ENCODE peak calls at places on chromosomes 7 and 10, in four cellular contexts. F, X, B and E are unnamed samples.

GRCh38 chr7:72925546-72926120 is 738 bp downstream of the POM121 start:
- DNase-seq in F (no peak), X (no peak), B (peak; percentile 50), E (no peak)

GRCh38 chr7:13949450-13949849 is 40.0 kb downstream of the ETV1 start:
- DNase-seq in F (no peak), X (no peak), B (no peak), E (no peak)

GRCh38 chr7:147638566-147638965 is 952.0 kb upstream of the C7orf33 start:
- DNase-seq in F (no peak), X (no peak), B (no peak), E (no peak)

GRCh38 chr7:1495564-1496242 is 8.5 kb downstream of the INTS1 start:
- DNase-seq in F (no peak), X (no peak), B (no peak), E (no peak)

GRCh38 chr7:7176421-7177043 is 5.8 kb upstream of the C1GALT1 start:
- DNase-seq in F (no peak), X (no peak), B (no peak), E (peak; percentile 81)

GRCh38 chr10:88820990-88821389 is 18.5 kb downstream of the LIPM start:
- DNase-seq in F (no peak), X (no peak), B (no peak), E (no peak)

GRCh38 chr10:47458466-47459154 is 25.3 kb downstream of the ANXA8 start:
- DNase-seq in F (no peak), X (no peak), B (no peak), E (no peak)

GRCh38 chr10:69220041-69220451 is at the start of gene HKDC1:
- DNase-seq in F (no peak), X (no peak), B (no peak), E (peak; percentile 53)

GRCh38 chr7:70387197-70387596 is 744.7 kb upstream of the GALNT17 start:
- DNase-seq in F (no peak), X (no peak), B (no peak), E (no peak)

GRCh38 chr10:61136151-61136550 is 192.2 kb upstream of the RHOBTB1 start:
- DNase-seq in F (no peak), X (no peak), B (no peak), E (peak; percentile 73)

GRCh38 chr10:61139230-61139928 is 195.4 kb upstream of the RHOBTB1 start:
- DNase-seq in F (no peak), X (peak; percentile 12), B (no peak), E (no peak)

GRCh38 chr10:61138728-61139127 is 194.7 kb upstream of the RHOBTB1 start:
- DNase-seq in F (no peak), X (no peak), B (no peak), E (no peak)

GRCh38 chr10:61142987-61143386 is 199.0 kb upstream of the RHOBTB1 start:
- DNase-seq in F (no peak), X (no peak), B (no peak), E (no peak)

DNA sequence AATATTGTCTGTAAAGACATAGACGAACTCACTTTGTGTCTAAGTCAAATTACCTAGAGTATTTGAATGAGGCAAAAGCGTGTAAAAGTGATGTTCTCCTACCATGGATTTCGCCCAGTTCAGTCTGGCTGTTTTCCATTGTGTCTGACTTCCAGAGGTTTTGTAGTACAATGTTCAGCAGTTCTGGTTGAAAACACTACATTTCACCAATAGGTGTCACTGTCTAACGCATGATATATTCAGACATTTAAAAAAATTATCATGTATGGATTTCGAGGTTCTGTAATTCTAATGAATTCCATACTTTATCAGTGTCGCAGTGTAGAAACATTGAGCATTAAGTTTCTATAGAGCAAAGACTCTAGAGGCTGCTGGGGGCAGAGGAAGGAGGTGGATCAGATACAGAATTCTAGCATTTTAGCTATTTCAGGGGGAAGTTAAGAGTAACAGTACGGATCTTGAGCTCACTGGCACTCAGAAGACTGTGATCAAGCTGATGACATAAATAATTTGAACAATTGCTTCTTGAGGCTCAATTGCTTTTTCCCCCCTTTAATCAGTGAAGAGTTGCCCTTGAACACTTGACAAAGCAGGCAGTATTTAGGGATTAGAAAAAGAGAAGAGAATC is 196.9 kb upstream of the RHOBTB1 start:
- DNase-seq in F (no peak), X (no peak), B (peak; percentile 32), E (peak; percentile 68)
- TF ChIP-seq ETV6 in F (no peak), X (no peak), B (no peak), E (no peak)

GRCh38 chr10:49387029-49387428 is 8.9 kb downstream of the DRGX start:
- DNase-seq in F (no peak), X (no peak), B (no peak), E (no peak)
- TF ChIP-seq NR2C2 in F (no peak), X (no peak), B (no peak), E (no peak)

DNA sequence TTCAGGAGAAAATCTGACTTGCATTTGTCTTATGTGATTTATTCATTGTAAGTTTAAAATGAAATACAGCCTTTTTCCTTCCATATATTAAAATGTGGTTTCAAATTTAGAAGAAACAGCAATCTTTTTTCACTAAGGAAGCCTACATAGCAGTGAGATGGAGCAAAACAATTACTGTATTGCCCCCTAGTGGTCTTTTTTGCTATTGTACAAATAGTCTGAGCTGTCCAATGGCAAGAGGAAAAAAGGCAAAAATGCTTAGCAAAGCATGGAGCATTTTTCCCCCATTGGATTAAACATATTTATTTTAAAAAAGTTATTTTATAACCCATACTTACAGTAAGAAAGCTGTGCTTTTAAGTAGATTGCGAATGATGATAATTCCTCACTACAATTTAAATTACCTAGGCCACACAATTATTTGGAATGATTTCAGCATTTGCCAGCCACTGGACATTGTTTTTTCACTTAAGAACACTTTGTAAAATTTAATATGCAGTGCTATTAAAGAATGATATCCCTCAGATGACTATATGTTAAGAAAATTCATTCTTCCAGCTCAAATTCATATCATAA is 119.5 kb downstream of the CPED1 start:
- DNase-seq in F (peak; percentile 11), X (no peak), B (peak; percentile 77), E (peak; percentile 53)
- TF ChIP-seq ETV6 in F (no peak), X (no peak), B (no peak), E (no peak)

GRCh38 chr7:38463277-38464224 is 167.6 kb downstream of the AMPH start:
- DNase-seq in F (peak; percentile 61), X (no peak), B (no peak), E (no peak)
- TF ChIP-seq NR2C2 in F (no peak), X (no peak), B (no peak), E (no peak)

GRCh38 chr7:34846976-34847375 is 189.0 kb downstream of the NPSR1 start:
- DNase-seq in F (no peak), X (no peak), B (no peak), E (no peak)
- TF ChIP-seq ETV6 in F (no peak), X (no peak), B (no peak), E (no peak)

DNA sequence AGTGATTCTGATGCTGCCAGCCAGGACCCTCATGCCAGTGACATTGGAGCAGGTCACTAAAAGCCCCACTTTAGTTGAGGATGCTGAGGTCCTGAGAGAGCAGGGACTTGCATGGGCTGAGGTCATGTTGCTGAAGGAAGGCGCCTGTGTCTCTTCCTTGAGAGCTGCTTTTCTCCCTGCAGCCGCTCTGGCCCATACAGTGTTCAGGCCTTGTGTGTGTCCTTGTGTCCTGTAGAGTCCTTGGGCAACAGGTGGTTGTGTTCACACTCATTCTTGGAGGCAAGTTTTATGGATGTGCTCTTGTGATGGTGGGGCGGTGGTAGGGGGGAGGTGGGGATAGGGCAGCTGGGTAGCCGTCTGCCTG is 33.3 kb downstream of the TSPAN14 start:
- DNase-seq in F (no peak), X (no peak), B (no peak), E (no peak)
- TF ChIP-seq NR2C2 in F (no peak), X (no peak), B (no peak), E (no peak)

GRCh38 chr10:96043157-96043894 is at the start of gene CCNJ:
- DNase-seq in F (peak; percentile 39), X (peak; percentile 88), B (peak; percentile 85), E (peak; percentile 84)

GRCh38 chr10:96046546-96046945 is 3.2 kb downstream of the CCNJ start:
- DNase-seq in F (no peak), X (no peak), B (no peak), E (no peak)

GRCh38 chr10:96041146-96041545 is 2.2 kb upstream of the CCNJ start:
- DNase-seq in F (no peak), X (no peak), B (no peak), E (no peak)

GRCh38 chr10:96044686-96045085 is 1.3 kb downstream of the CCNJ start:
- DNase-seq in F (no peak), X (no peak), B (no peak), E (peak; percentile 5)

DNA sequence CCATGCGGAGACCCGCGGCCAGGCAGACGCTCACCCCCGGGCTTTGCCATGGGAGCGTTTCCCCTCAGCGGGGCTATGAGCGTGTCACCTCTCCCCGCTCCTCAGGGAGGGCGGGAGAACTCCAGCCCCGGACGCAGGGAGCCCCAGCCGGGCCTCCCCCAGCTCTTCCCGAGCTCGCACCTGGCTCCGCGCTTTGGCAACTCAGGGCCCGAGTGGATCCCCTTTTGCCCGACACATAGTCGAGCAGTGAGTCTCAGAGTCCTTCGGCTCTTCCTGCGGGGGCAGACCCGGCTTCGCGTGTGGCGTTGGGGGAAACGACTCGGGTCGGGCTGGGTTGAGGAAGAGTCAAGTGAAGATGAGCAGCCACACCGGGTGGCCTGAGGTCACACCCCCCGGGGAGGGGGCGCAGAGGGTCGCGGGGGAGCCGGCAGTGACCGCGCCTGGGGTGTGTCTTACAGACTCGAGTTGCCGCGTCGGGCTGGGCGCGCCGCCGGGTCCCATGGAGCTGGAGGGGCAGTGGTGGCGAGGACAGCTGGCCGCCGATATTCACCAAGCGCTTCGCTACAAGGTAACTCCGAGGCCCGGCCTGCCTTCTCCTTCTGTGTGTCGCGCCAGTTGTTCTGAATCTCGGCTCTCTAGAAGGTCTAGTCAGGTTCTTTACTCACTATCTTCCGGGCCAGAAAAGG is 655 bp downstream of the CCNJ start:
- DNase-seq in F (no peak), X (peak; percentile 44), B (peak; percentile 58), E (peak; percentile 24)
- TF ChIP-seq ETV6 in F (no peak), X (no peak), B (no peak), E (no peak)